ENCODE peak calls at places on chromosome 20, in six cellular contexts. J is NCI-H524 treated with DMSO at 0.1 percent for 48 hours, F is ascending aorta, H is spleen, G is Daoy, C is left ventricle myocardium superior. K is an unnamed sample.

GRCh38 chr20:6081236-6081635 is 27.4 kb upstream of the LRRN4 start:
- DNase-seq in F (no peak), G (peak), J (no peak), H (no peak), C (no peak), K (no peak)

GRCh38 chr20:31704225-31705119 is 18.2 kb downstream of the BCL2L1 start:
- DNase-seq in H (no peak), J (no peak), G (peak), F (no peak), C (no peak), K (no peak)

GRCh38 chr20:61770203-61770602 is 295.5 kb downstream of the TAF4 start:
- DNase-seq in G (no peak), H (no peak), J (no peak), F (no peak), C (no peak), K (no peak)

GRCh38 chr20:45061244-45061643 is 39.7 kb downstream of the KCNS1 start:
- DNase-seq in F (no peak), G (peak), H (no peak), C (no peak), J (no peak), K (no peak)

GRCh38 chr20:324177-325042 is 942 bp upstream of the SOX12 start:
- DNase-seq in F (peak), G (peak), H (peak), C (peak), J (peak), K (peak)

GRCh38 chr20:19317240-19318069 is 105.0 kb downstream of the SLC24A3 start:
- DNase-seq in J (no peak), F (no peak), G (no peak), C (no peak), H (no peak), K (no peak)

GRCh38 chr20:10447028-10447427 is 11.9 kb downstream of the SLX4IP start:
- DNase-seq in J (no peak), C (no peak), F (no peak), H (no peak), G (peak), K (peak)

GRCh38 chr20:35618372-35619131 is 2.9 kb downstream of the SPAG4 start:
- DNase-seq in C (peak), F (no peak), G (peak), H (peak), J (no peak), K (no peak)

GRCh38 chr20:37939701-37940151 is 36.8 kb downstream of the VSTM2L start:
- DNase-seq in G (no peak), J (no peak), F (peak), H (peak), C (no peak), K (peak)

GRCh38 chr20:49913399-49914047 is 1.8 kb downstream of the SPATA2 start:
- DNase-seq in H (no peak), G (no peak), C (no peak), J (no peak), F (no peak), K (no peak)

GRCh38 chr20:45911486-45912343 is at the start of gene PLTP:
- DNase-seq in C (peak), G (no peak), H (peak), J (no peak), F (peak), K (peak)

GRCh38 chr20:17992224-17992637 is 23.4 kb downstream of the MGME1 start:
- DNase-seq in J (no peak), C (no peak), G (no peak), H (no peak), F (no peak), K (no peak)

GRCh38 chr20:51931321-51931720 is 129.0 kb upstream of the SALL4 start:
- DNase-seq in C (no peak), J (no peak), F (no peak), G (peak), H (no peak), K (no peak)

GRCh38 chr20:3614509-3614908 is 48.7 kb downstream of the GFRA4 start:
- DNase-seq in G (no peak), C (no peak), H (no peak), J (no peak), F (no peak), K (no peak)

GRCh38 chr20:35478804-35479472 is 23.5 kb downstream of the CEP250 start:
- DNase-seq in F (peak), J (no peak), G (peak), H (peak), C (no peak), K (no peak)

GRCh38 chr20:49979030-49979832 is 3.5 kb upstream of the SNAI1 start:
- DNase-seq in F (peak), H (peak), J (no peak), G (peak), C (peak), K (peak)

GRCh38 chr20:46752639-46753235 is 43.3 kb downstream of the SLC2A10 start:
- DNase-seq in J (peak), G (peak), H (no peak), F (peak), C (peak), K (peak)

GRCh38 chr20:48720256-48721020 is 107.4 kb downstream of the PREX1 start:
- DNase-seq in F (no peak), C (no peak), G (no peak), J (no peak), H (peak), K (no peak)

GRCh38 chr20:46063652-46064054 is 26.1 kb downstream of the NCOA5 start:
- DNase-seq in H (no peak), C (no peak), G (no peak), J (no peak), F (no peak), K (no peak)

GRCh38 chr20:40687384-40688128 is 1.5 kb downstream of the MAFB start:
- DNase-seq in J (no peak), G (peak), F (peak), H (peak), C (peak), K (no peak)

GRCh38 chr20:64155258-64156135 is 8.8 kb upstream of the MYT1 start:
- DNase-seq in J (peak), G (no peak), F (no peak), H (no peak), C (no peak), K (no peak)

GRCh38 chr20:38805502-38805957 is at the start of gene PPP1R16B:
- DNase-seq in C (peak), G (peak), J (no peak), H (peak), F (peak), K (peak)

GRCh38 chr20:1897486-1897885 is 2.3 kb downstream of the SIRPA start:
- DNase-seq in J (no peak), G (no peak), H (no peak), F (no peak), C (no peak), K (no peak)

GRCh38 chr20:2751868-2752630 is 48.4 kb downstream of the CPXM1 start:
- DNase-seq in F (peak), J (no peak), C (peak), H (peak), G (peak), K (peak)

GRCh38 chr20:31542201-31542842 is 28.1 kb downstream of the HM13 start:
- DNase-seq in J (no peak), C (no peak), F (no peak), H (no peak), G (no peak), K (no peak)

GRCh38 chr20:21464916-21465315 is 48.9 kb downstream of the NKX2-2 start:
- DNase-seq in J (no peak), G (no peak), C (no peak), H (no peak), F (no peak), K (no peak)

GRCh38 chr20:31559704-31560093 is 45.4 kb upstream of the ID1 start:
- DNase-seq in G (no peak), H (no peak), C (no peak), J (no peak), F (no peak), K (no peak)

GRCh38 chr20:48584391-48585249 is 243.2 kb downstream of the PREX1 start:
- DNase-seq in G (no peak), J (no peak), H (peak), C (no peak), F (no peak), K (peak)

GRCh38 chr20:1868856-1869255 is 26.4 kb upstream of the SIRPA start:
- DNase-seq in G (peak), J (no peak), H (no peak), C (no peak), F (no peak), K (no peak)

GRCh38 chr20:12575352-12576095 is 433.2 kb upstream of the SPTLC3 start:
- DNase-seq in F (no peak), H (no peak), G (no peak), J (no peak), C (peak), K (no peak)

GRCh38 chr20:59680148-59680650 is 75.9 kb downstream of the PHACTR3 start:
- DNase-seq in F (no peak), C (no peak), G (no peak), H (no peak), J (no peak), K (no peak)

GRCh38 chr20:54062812-54063280 is 7.5 kb downstream of the BCAS1 start:
- DNase-seq in J (peak), H (no peak), F (no peak), G (peak), C (no peak), K (peak)

GRCh38 chr20:7985916-7986315 is 33.6 kb downstream of the TMX4 start:
- DNase-seq in C (no peak), J (no peak), H (no peak), F (no peak), G (no peak), K (no peak)

GRCh38 chr20:11229772-11230171 is 556.0 kb upstream of the JAG1 start:
- DNase-seq in F (peak), G (peak), C (peak), H (no peak), J (no peak), K (no peak)